ENCODE peak calls at places on chromosomes 3 and 15, in four cellular contexts. One of them, this sample, is unnamed.

GRCh38 chr3:101868534-101869464 is 19.5 kb downstream of the NFKBIZ start:
- DNase-seq in activated CD4-positive, alpha-beta T cell treated with anti-CD3 and anti-CD28 coated beads, Interleukin-2, amount 50 U/mL, for 4 hours: no peak
- DNase-seq in GM23248: no peak
- DNase-seq in NCI-H1417: no peak
- DNase-seq in this sample: no peak

GRCh38 chr15:70353606-70354259 is 256.0 kb upstream of the TLE3 start:
- DNase-seq in activated CD4-positive, alpha-beta T cell treated with anti-CD3 and anti-CD28 coated beads, Interleukin-2, amount 50 U/mL, for 4 hours: no peak
- DNase-seq in NCI-H1417: no peak
- DNase-seq in GM23248: no peak
- DNase-seq in this sample: no peak

GRCh38 chr3:194069421-194070219 is 66.3 kb upstream of the HES1 start:
- DNase-seq in GM23248: peak
- DNase-seq in NCI-H1417: no peak
- DNase-seq in activated CD4-positive, alpha-beta T cell treated with anti-CD3 and anti-CD28 coated beads, Interleukin-2, amount 50 U/mL, for 4 hours: no peak
- DNase-seq in this sample: no peak

GRCh38 chr15:22735781-22736180 is 50.7 kb upstream of the NIPA1 start:
- DNase-seq in activated CD4-positive, alpha-beta T cell treated with anti-CD3 and anti-CD28 coated beads, Interleukin-2, amount 50 U/mL, for 4 hours: no peak
- DNase-seq in NCI-H1417: no peak
- DNase-seq in GM23248: peak
- DNase-seq in this sample: no peak

GRCh38 chr3:187291001-187291511 is 481 bp downstream of the MASP1 start:
- DNase-seq in GM23248: peak
- DNase-seq in NCI-H1417: no peak
- DNase-seq in activated CD4-positive, alpha-beta T cell treated with anti-CD3 and anti-CD28 coated beads, Interleukin-2, amount 50 U/mL, for 4 hours: no peak
- DNase-seq in this sample: no peak

GRCh38 chr3:55486857-55487375 is at the start of gene WNT5A:
- DNase-seq in activated CD4-positive, alpha-beta T cell treated with anti-CD3 and anti-CD28 coated beads, Interleukin-2, amount 50 U/mL, for 4 hours: no peak
- DNase-seq in GM23248: peak
- DNase-seq in NCI-H1417: no peak
- DNase-seq in this sample: peak

GRCh38 chr15:57382222-57382621 is 5.9 kb downstream of the CGNL1 start:
- DNase-seq in activated CD4-positive, alpha-beta T cell treated with anti-CD3 and anti-CD28 coated beads, Interleukin-2, amount 50 U/mL, for 4 hours: no peak
- DNase-seq in NCI-H1417: no peak
- DNase-seq in GM23248: no peak
- DNase-seq in this sample: no peak

GRCh38 chr3:10524799-10525301 is 19.5 kb upstream of the ATP2B2 start:
- DNase-seq in activated CD4-positive, alpha-beta T cell treated with anti-CD3 and anti-CD28 coated beads, Interleukin-2, amount 50 U/mL, for 4 hours: no peak
- DNase-seq in GM23248: no peak
- DNase-seq in NCI-H1417: no peak
- DNase-seq in this sample: no peak

GRCh38 chr3:120095226-120096165 is 1.2 kb upstream of the GSK3B start:
- DNase-seq in NCI-H1417: peak
- DNase-seq in GM23248: peak
- DNase-seq in activated CD4-positive, alpha-beta T cell treated with anti-CD3 and anti-CD28 coated beads, Interleukin-2, amount 50 U/mL, for 4 hours: peak
- DNase-seq in this sample: peak

GRCh38 chr3:4979401-4980228 is at the start of gene BHLHE40:
- DNase-seq in GM23248: no peak
- DNase-seq in NCI-H1417: peak
- DNase-seq in activated CD4-positive, alpha-beta T cell treated with anti-CD3 and anti-CD28 coated beads, Interleukin-2, amount 50 U/mL, for 4 hours: peak
- DNase-seq in this sample: peak

GRCh38 chr3:188649521-188649920 is 495.6 kb downstream of the LPP start:
- DNase-seq in activated CD4-positive, alpha-beta T cell treated with anti-CD3 and anti-CD28 coated beads, Interleukin-2, amount 50 U/mL, for 4 hours: no peak
- DNase-seq in GM23248: peak
- DNase-seq in NCI-H1417: no peak
- DNase-seq in this sample: no peak

GRCh38 chr3:16633948-16634347 is 28.7 kb upstream of the DAZL start:
- DNase-seq in NCI-H1417: no peak
- DNase-seq in activated CD4-positive, alpha-beta T cell treated with anti-CD3 and anti-CD28 coated beads, Interleukin-2, amount 50 U/mL, for 4 hours: no peak
- DNase-seq in GM23248: no peak
- DNase-seq in this sample: no peak

GRCh38 chr15:81270781-81271491 is 53.0 kb downstream of the STARD5 start:
- DNase-seq in NCI-H1417: no peak
- DNase-seq in activated CD4-positive, alpha-beta T cell treated with anti-CD3 and anti-CD28 coated beads, Interleukin-2, amount 50 U/mL, for 4 hours: no peak
- DNase-seq in GM23248: peak
- DNase-seq in this sample: no peak

GRCh38 chr15:90857337-90857736 is 11.1 kb upstream of the FURIN start:
- DNase-seq in NCI-H1417: no peak
- DNase-seq in GM23248: no peak
- DNase-seq in activated CD4-positive, alpha-beta T cell treated with anti-CD3 and anti-CD28 coated beads, Interleukin-2, amount 50 U/mL, for 4 hours: no peak
- DNase-seq in this sample: no peak